ENCODE peak calls at places on chromosomes 2 and 18, in six cellular contexts. One of them, this sample, is unnamed.

GRCh38 chr2:26561918-26562810 is 79.0 kb downstream of the CIB4 start:
- DNase-seq in skeletal muscle cell: no peak
- DNase-seq in right lobe of liver: peak
- DNase-seq in mesendoderm: no peak
- DNase-seq in germinal center: peak
- DNase-seq in choroid plexus epithelial cell: peak
- DNase-seq in this sample: peak

GRCh38 chr18:30358545-30358944 is 684.0 kb downstream of the DSC3 start:
- DNase-seq in skeletal muscle cell: peak
- DNase-seq in right lobe of liver: no peak
- DNase-seq in mesendoderm: no peak
- DNase-seq in germinal center: no peak
- DNase-seq in choroid plexus epithelial cell: peak
- DNase-seq in this sample: peak

GRCh38 chr2:24477229-24477628 is 13.8 kb upstream of the NCOA1 start:
- DNase-seq in skeletal muscle cell: no peak
- DNase-seq in right lobe of liver: no peak
- DNase-seq in mesendoderm: no peak
- DNase-seq in germinal center: no peak
- DNase-seq in choroid plexus epithelial cell: no peak
- DNase-seq in this sample: no peak

GRCh38 chr2:95274291-95275150 is at the start of gene PROM2:
- DNase-seq in skeletal muscle cell: no peak
- DNase-seq in right lobe of liver: peak
- DNase-seq in mesendoderm: peak
- DNase-seq in germinal center: no peak
- DNase-seq in choroid plexus epithelial cell: no peak
- DNase-seq in this sample: no peak

GRCh38 chr18:22674300-22674699 is 256.6 kb upstream of the CTAGE1 start:
- DNase-seq in skeletal muscle cell: peak
- DNase-seq in right lobe of liver: no peak
- DNase-seq in mesendoderm: peak
- DNase-seq in germinal center: no peak
- DNase-seq in choroid plexus epithelial cell: peak
- DNase-seq in this sample: peak

GRCh38 chr2:172743143-172743542 is 7.5 kb downstream of the RAPGEF4 start:
- DNase-seq in skeletal muscle cell: no peak
- DNase-seq in right lobe of liver: no peak
- DNase-seq in mesendoderm: no peak
- DNase-seq in germinal center: no peak
- DNase-seq in choroid plexus epithelial cell: peak
- DNase-seq in this sample: no peak

GRCh38 chr2:46460241-46460921 is 19.0 kb upstream of the TMEM247 start:
- DNase-seq in skeletal muscle cell: no peak
- DNase-seq in right lobe of liver: no peak
- DNase-seq in mesendoderm: no peak
- DNase-seq in germinal center: no peak
- DNase-seq in choroid plexus epithelial cell: no peak
- DNase-seq in this sample: peak

GRCh38 chr2:9984217-9984739 is 32.8 kb downstream of the GRHL1 start:
- DNase-seq in skeletal muscle cell: no peak
- DNase-seq in right lobe of liver: no peak
- DNase-seq in mesendoderm: peak
- DNase-seq in germinal center: peak
- DNase-seq in choroid plexus epithelial cell: peak
- DNase-seq in this sample: peak

GRCh38 chr2:24048662-24049484 is 668 bp upstream of the FKBP1B start:
- DNase-seq in skeletal muscle cell: no peak
- DNase-seq in right lobe of liver: no peak
- DNase-seq in mesendoderm: no peak
- DNase-seq in germinal center: no peak
- DNase-seq in choroid plexus epithelial cell: no peak
- DNase-seq in this sample: peak

GRCh38 chr2:135820003-135820618 is 16.9 kb downstream of the LCT start:
- DNase-seq in skeletal muscle cell: no peak
- DNase-seq in right lobe of liver: no peak
- DNase-seq in mesendoderm: no peak
- DNase-seq in germinal center: no peak
- DNase-seq in choroid plexus epithelial cell: peak
- DNase-seq in this sample: peak

GRCh38 chr2:9297156-9297555 is 90.5 kb downstream of the ASAP2 start:
- DNase-seq in skeletal muscle cell: no peak
- DNase-seq in right lobe of liver: no peak
- DNase-seq in mesendoderm: no peak
- DNase-seq in germinal center: no peak
- DNase-seq in choroid plexus epithelial cell: no peak
- DNase-seq in this sample: no peak

GRCh38 chr2:99876956-99877355 is 265.4 kb downstream of the AFF3 start:
- DNase-seq in skeletal muscle cell: no peak
- DNase-seq in right lobe of liver: no peak
- DNase-seq in mesendoderm: peak
- DNase-seq in germinal center: no peak
- DNase-seq in choroid plexus epithelial cell: no peak
- DNase-seq in this sample: no peak

GRCh38 chr18:63683152-63683551 is 19.6 kb upstream of the SERPINB11 start:
- DNase-seq in skeletal muscle cell: peak
- DNase-seq in right lobe of liver: no peak
- DNase-seq in mesendoderm: peak
- DNase-seq in germinal center: no peak
- DNase-seq in choroid plexus epithelial cell: peak
- DNase-seq in this sample: peak

GRCh38 chr2:177893880-177894279 is 178.7 kb downstream of the PDE11A start:
- DNase-seq in skeletal muscle cell: no peak
- DNase-seq in right lobe of liver: no peak
- DNase-seq in mesendoderm: no peak
- DNase-seq in germinal center: no peak
- DNase-seq in choroid plexus epithelial cell: no peak
- DNase-seq in this sample: no peak

This sample was measured in astrocyte of the hippocampus.